ENCODE peak calls at places on chromosomes 4 and X, in four cellular contexts. S is cardiac fibroblast, B is GM13977, J is suprapubic skin. N is an unnamed sample.

GRCh38 chr4:101501421-101501820 is 154.1 kb upstream of the PPP3CA start:
- DNase-seq in S (no peak), B (no peak), J (no peak), N (no peak)

GRCh38 chrX:74450803-74451449 is 29.6 kb downstream of the SLC16A2 start:
- DNase-seq in J (no peak), S (peak), B (no peak), N (no peak)

GRCh38 chr4:1205641-1206298 is 33.4 kb upstream of the SPON2 start:
- DNase-seq in S (no peak), J (no peak), B (no peak), N (no peak)

GRCh38 chr4:87032884-87033533 is 98.2 kb downstream of the AFF1 start:
- DNase-seq in B (no peak), J (no peak), S (peak), N (no peak)

GRCh38 chr4:139227729-139228404 is 50.8 kb upstream of the ELF2 start:
- DNase-seq in J (no peak), S (peak), B (peak), N (peak)

GRCh38 chrX:24494544-24495113 is 29.5 kb downstream of the PDK3 start:
- DNase-seq in J (no peak), B (no peak), S (peak), N (no peak)

GRCh38 chr4:101197350-101197749 is 150.0 kb downstream of the PPP3CA start:
- DNase-seq in J (no peak), B (no peak), S (no peak), N (no peak)

GRCh38 chr4:30537462-30537861 is 182.7 kb upstream of the PCDH7 start:
- DNase-seq in J (no peak), B (no peak), S (peak), N (no peak)

GRCh38 chr4:23876418-23877089 is 13.3 kb downstream of the PPARGC1A start:
- DNase-seq in B (no peak), J (no peak), S (no peak), N (no peak)

GRCh38 chrX:11427082-11428033 is 134.1 kb downstream of the AMELX start:
- DNase-seq in B (peak), J (peak), S (peak), N (peak)
- TF ChIP-seq CTCF in B (peak), J (no peak), S (peak), N (peak)

DNA sequence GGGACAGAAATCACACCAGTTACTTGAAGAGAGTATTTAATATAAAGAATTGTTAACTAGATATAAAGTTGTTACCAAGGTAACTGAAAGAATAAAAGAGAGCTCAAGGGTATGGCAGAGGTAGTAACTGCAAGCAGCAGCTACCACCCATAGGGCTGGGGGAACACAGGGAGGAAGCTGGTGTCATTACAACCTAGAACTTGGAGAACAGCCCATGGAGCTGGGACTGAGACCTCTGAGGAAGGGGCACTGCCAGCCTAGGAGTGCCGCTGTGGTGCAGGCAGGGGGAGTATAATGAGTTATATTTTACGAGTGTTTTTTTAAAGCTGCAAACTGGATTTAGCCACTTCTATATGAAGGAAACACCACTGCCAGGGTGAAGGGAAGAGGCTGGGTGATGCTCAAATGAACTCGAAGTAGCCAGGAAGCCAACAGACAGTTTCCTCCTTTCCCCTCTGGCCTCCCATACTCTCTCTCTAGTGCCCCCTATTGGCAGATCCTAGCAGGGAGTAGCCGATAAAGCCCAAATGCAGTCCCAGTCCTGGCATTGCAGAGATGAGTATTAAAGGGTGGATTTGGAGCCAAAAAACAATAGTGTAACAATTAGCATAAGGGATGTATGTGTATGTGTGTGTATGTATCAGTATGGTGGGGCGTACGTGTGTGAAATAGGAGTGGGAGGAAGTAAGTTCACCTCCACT is 213.7 kb upstream of the LDB2 start:
- DNase-seq in J (no peak), S (peak), B (no peak), N (peak)
- TF ChIP-seq CTCF in J (no peak), S (peak), B (peak), N (peak)

GRCh38 chrX:115330498-115331138 is 41.1 kb downstream of the LUZP4 start:
- DNase-seq in S (peak), J (no peak), B (peak), N (peak)
- TF ChIP-seq CTCF in S (peak), J (peak), B (peak), N (peak)

GRCh38 chr4:35723973-35724372 is 520.3 kb downstream of the ARAP2 start:
- DNase-seq in J (no peak), S (no peak), B (no peak), N (no peak)

GRCh38 chr4:35730414-35730813 is 513.9 kb downstream of the ARAP2 start:
- DNase-seq in B (no peak), J (no peak), S (no peak), N (no peak)

DNA sequence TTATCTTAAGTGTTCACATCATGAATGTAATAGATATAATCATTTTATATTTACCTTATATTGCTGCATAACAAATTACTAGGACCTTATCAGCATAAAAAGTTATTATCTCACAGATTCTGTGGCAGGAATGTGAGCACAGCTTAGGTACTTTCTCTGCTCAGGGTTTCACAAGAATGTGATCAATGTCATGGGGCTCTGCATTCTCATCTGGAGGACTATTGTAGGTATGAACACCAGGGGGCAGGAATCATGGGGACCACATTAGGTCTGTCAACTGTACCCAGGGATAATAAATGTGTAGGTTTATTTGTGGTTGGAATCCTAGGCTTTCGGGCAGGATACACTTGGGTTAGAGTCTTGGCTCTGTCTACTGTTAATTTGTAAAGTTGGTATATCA is 519.2 kb downstream of the ARAP2 start:
- DNase-seq in S (no peak), B (peak), J (no peak), N (no peak)
- TF ChIP-seq CTCF in S (no peak), B (peak), J (no peak), N (no peak)

GRCh38 chrX:155864655-155865054 is 16.5 kb upstream of the VAMP7 start:
- DNase-seq in J (no peak), B (no peak), S (peak), N (no peak)
- TF ChIP-seq CTCF in J (no peak), B (no peak), S (peak), N (no peak)

N was measured in GM10248.